ENCODE peak calls at places on chromosomes 5 and 9, in ten cellular contexts. G is NCI-H1417 treated with DMSO at 0.1 percent for 48 hours; E is HT1080; L is HTR-8/SVneo; K is endothelial cell; D is T-helper 2 cell; W is G401; R is GM12892; N is naive thymus-derived CD4-positive, alpha-beta T cell; H is iris pigment epithelial cell. V is an unnamed sample.

GRCh38 chr5:32462618-32463017 is 18.1 kb upstream of the ZFR start:
- DNase-seq in R (no peak), E (peak; percentile 80), H (peak; percentile 63), W (no peak), D (no peak), L (no peak), K (no peak), G (no peak), N (peak; percentile 38), V (no peak)

GRCh38 chr9:87685871-87686519 is 39.9 kb upstream of the CTSL start:
- DNase-seq in L (no peak), D (no peak), W (no peak), E (no peak), G (no peak), N (no peak), H (peak; percentile 49), R (no peak), K (no peak), V (no peak)

GRCh38 chr5:5209510-5210286 is 69.6 kb downstream of the ADAMTS16 start:
- DNase-seq in N (no peak), K (no peak), L (no peak), R (no peak), G (no peak), W (peak; percentile 49), H (no peak), D (no peak), E (no peak), V (no peak)

GRCh38 chr5:169893010-169893409 is 87.3 kb downstream of the INSYN2B start:
- DNase-seq in W (no peak), R (no peak), N (no peak), G (no peak), L (no peak), D (no peak), H (no peak), K (no peak), E (peak; percentile 9), V (no peak)

GRCh38 chr5:67648201-67648671 is 451.6 kb upstream of the CD180 start:
- DNase-seq in G (no peak), E (no peak), K (no peak), H (peak; percentile 73), L (no peak), D (no peak), N (no peak), R (no peak), W (peak; percentile 94), V (peak; percentile 89)

GRCh38 chr5:14077501-14077900 is 65.6 kb upstream of the TRIO start:
- DNase-seq in W (no peak), K (no peak), E (no peak), N (no peak), G (no peak), H (no peak), R (no peak), D (no peak), L (no peak), V (no peak)

GRCh38 chr9:113929634-113930092 is 53.6 kb downstream of the ZNF618 start:
- DNase-seq in K (no peak), W (no peak), D (no peak), G (no peak), N (no peak), H (peak; percentile 86), R (no peak), L (peak; percentile 15), E (peak; percentile 70), V (peak; percentile 71)

GRCh38 chr9:125593581-125593980 is 113.4 kb downstream of the MAPKAP1 start:
- DNase-seq in N (no peak), G (no peak), R (no peak), D (no peak), H (no peak), L (no peak), K (no peak), E (no peak), W (no peak), V (no peak)

GRCh38 chr5:132830436-132831094 is at the start of gene SHROOM1:
- DNase-seq in W (peak; percentile 64), L (peak; percentile 79), K (no peak), D (no peak), H (peak; percentile 42), G (no peak), E (peak; percentile 55), N (peak; percentile 52), R (peak; percentile 76), V (peak; percentile 43)

GRCh38 chr9:91117959-91118651 is 243.6 kb downstream of the AUH start:
- DNase-seq in W (peak; percentile 76), G (peak; percentile 3), L (no peak), K (no peak), R (no peak), N (no peak), E (no peak), D (no peak), H (peak; percentile 70), V (peak; percentile 68)

GRCh38 chr5:55897905-55898304 is 46.7 kb downstream of the IL31RA start:
- DNase-seq in K (no peak), L (no peak), G (no peak), N (no peak), D (peak; percentile 57), E (no peak), R (no peak), H (peak; percentile 97), W (peak; percentile 56), V (no peak)

GRCh38 chr5:58940446-58940845 is 357.6 kb downstream of the RAB3C start:
- DNase-seq in D (no peak), W (no peak), K (no peak), G (no peak), H (peak; percentile 41), N (no peak), R (no peak), E (peak; percentile 52), L (no peak), V (no peak)

GRCh38 chr9:69637801-69638200 is 34.4 kb downstream of the APBA1 start:
- DNase-seq in G (no peak), K (no peak), N (no peak), R (no peak), D (no peak), W (no peak), E (peak; percentile 42), L (no peak), H (peak; percentile 65), V (no peak)

GRCh38 chr5:127519527-127519926 is 2.1 kb downstream of the PRRC1 start:
- DNase-seq in N (no peak), W (no peak), L (no peak), D (no peak), H (peak; percentile 73), R (no peak), E (no peak), G (no peak), K (no peak), V (no peak)

GRCh38 chr5:141835928-141836667 is 42.1 kb downstream of the PCDH1 start:
- DNase-seq in W (no peak), R (no peak), N (no peak), E (no peak), K (no peak), G (no peak), H (peak; percentile 43), D (no peak), L (no peak), V (no peak)

GRCh38 chr9:72583370-72583769 is 62.0 kb downstream of the TMC1 start:
- DNase-seq in E (no peak), L (no peak), K (no peak), N (no peak), R (no peak), D (no peak), G (no peak), H (no peak), W (no peak), V (no peak)

GRCh38 chr9:109816490-109816889 is 36.5 kb downstream of the PALM2AKAP2 start:
- DNase-seq in E (peak; percentile 100), L (peak; percentile 82), N (no peak), G (no peak), W (no peak), D (no peak), H (peak; percentile 99), K (no peak), R (no peak), V (peak; percentile 40)

V was measured in NCI-H2029.